ENCODE peak calls at places on chromosomes 2 and 18, in seven cellular contexts. W, P, D, B, U, E and N are unnamed samples.

GRCh38 chr2:192146069-192147006 is 48.4 kb downstream of the TMEFF2 start:
- DNase-seq in B (no peak), W (no peak), E (no peak), D (no peak), P (no peak), U (no peak), N (no peak)

GRCh38 chr2:37471104-37471503 is 126.7 kb downstream of the QPCT start:
- DNase-seq in W (no peak), D (no peak), E (no peak), B (no peak), U (no peak), P (no peak), N (no peak)

GRCh38 chr2:199985625-199986207 is 30.3 kb downstream of the MAIP1 start:
- DNase-seq in U (peak; percentile 83), E (peak; percentile 25), D (no peak), P (peak; percentile 38), B (peak; percentile 81), W (peak; percentile 44), N (peak; percentile 74)

GRCh38 chr2:8361930-8362329 is 319.9 kb upstream of the ID2 start:
- DNase-seq in U (no peak), B (no peak), D (no peak), E (no peak), W (no peak), P (no peak), N (no peak)

GRCh38 chr2:74747411-74748080 is 86.4 kb upstream of the HK2 start:
- DNase-seq in B (no peak), W (no peak), D (no peak), E (no peak), U (peak; percentile 90), P (no peak), N (no peak)

GRCh38 chr2:113225505-113226259 is 51.9 kb downstream of the PSD4 start:
- DNase-seq in B (no peak), U (no peak), D (no peak), E (no peak), P (peak; percentile 57), W (no peak), N (no peak)

GRCh38 chr18:60599267-60599666 is 226.7 kb upstream of the MC4R start:
- DNase-seq in U (no peak), P (no peak), B (no peak), W (no peak), E (no peak), D (peak; percentile 19), N (no peak)

GRCh38 chr2:28219134-28219533 is 173.5 kb upstream of the FOSL2 start:
- DNase-seq in E (no peak), U (no peak), P (no peak), W (no peak), B (no peak), D (no peak), N (no peak)

GRCh38 chr2:102460467-102460866 is 12.6 kb upstream of the SLC9A4 start:
- DNase-seq in P (no peak), E (no peak), U (no peak), D (no peak), W (no peak), B (no peak), N (no peak)

GRCh38 chr2:149059822-149060221 is 21.3 kb downstream of the LYPD6B start:
- DNase-seq in B (no peak), E (no peak), U (no peak), P (no peak), W (no peak), D (no peak), N (no peak)

GRCh38 chr2:22694300-22694699 is 690.7 kb upstream of the KLHL29 start:
- DNase-seq in W (no peak), D (no peak), B (no peak), E (no peak), U (no peak), P (no peak), N (no peak)

GRCh38 chr2:236795176-236795860 is 225.7 kb downstream of the ACKR3 start:
- DNase-seq in D (no peak), E (no peak), P (no peak), U (no peak), B (no peak), W (no peak), N (no peak)

GRCh38 chr2:197294260-197294659 is 16.3 kb downstream of the ANKRD44 start:
- DNase-seq in W (no peak), P (no peak), D (no peak), B (no peak), U (no peak), E (no peak), N (no peak)

GRCh38 chr2:36780231-36780808 is 83.8 kb downstream of the VIT start:
- DNase-seq in B (peak; percentile 38), P (peak; percentile 65), U (peak; percentile 51), D (peak; percentile 16), E (no peak), W (peak; percentile 57), N (peak; percentile 22)

GRCh38 chr2:18506883-18507519 is 53.5 kb downstream of the RDH14 start:
- DNase-seq in D (no peak), E (no peak), B (no peak), U (no peak), W (no peak), P (no peak), N (no peak)

GRCh38 chr18:79791141-79791972 is 6.4 kb upstream of the KCNG2 start:
- DNase-seq in W (no peak), B (no peak), U (peak; percentile 95), E (no peak), P (no peak), D (no peak), N (peak; percentile 38)

GRCh38 chr2:153179808-153180207 is 298.8 kb downstream of the RPRM start:
- DNase-seq in U (no peak), P (no peak), D (no peak), B (no peak), E (no peak), W (no peak), N (no peak)

GRCh38 chr2:154710078-154710477 is 11.6 kb downstream of the KCNJ3 start:
- DNase-seq in W (no peak), D (no peak), B (no peak), U (no peak), E (no peak), P (no peak), N (no peak)

GRCh38 chr2:209334188-209335017 is 89.4 kb upstream of the MAP2 start:
- DNase-seq in B (peak; percentile 60), E (no peak), P (peak; percentile 56), W (peak; percentile 24), D (no peak), U (peak; percentile 53), N (peak; percentile 11)
- TF ChIP-seq JUND in B (no peak), E (no peak), P (no peak), W (no peak), D (no peak), U (no peak), N (no peak)

GRCh38 chr18:24613887-24614286 is 153.4 kb downstream of the HRH4 start:
- DNase-seq in E (no peak), D (no peak), P (no peak), B (no peak), W (no peak), U (no peak), N (no peak)
- TF ChIP-seq JUND in E (no peak), D (no peak), P (no peak), B (no peak), W (no peak), U (no peak), N (no peak)

DNA sequence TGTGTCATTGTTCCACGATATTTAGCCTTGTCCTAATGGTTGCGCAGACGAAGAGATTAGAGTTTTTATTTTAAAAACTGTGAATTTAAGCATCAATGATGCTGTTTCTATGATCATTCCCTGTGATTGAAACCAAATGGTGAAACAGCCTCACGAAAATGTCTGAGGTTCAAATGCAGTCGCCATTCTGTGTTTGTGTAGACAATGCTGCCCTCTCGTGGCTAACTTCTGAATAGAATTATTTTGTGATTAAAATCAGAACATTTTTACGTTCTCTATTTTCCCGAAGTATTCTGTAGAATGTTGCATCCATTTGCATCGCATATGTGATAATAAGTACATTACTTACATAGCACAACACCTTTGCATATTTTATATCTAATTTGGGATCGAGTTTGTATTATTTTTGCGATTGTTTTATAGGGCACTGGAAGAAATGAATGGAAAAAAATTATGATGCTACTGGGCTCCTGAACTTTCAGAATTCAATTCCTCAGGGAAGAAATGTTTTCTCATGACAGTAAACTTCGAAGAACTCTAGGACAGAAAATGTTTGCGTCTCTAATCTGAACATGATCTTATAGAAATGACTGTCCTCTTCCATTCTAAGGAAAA is 54.8 kb upstream of the CREB1 start:
- DNase-seq in W (peak; percentile 30), E (no peak), P (peak; percentile 44), B (peak; percentile 39), D (no peak), U (peak; percentile 47), N (no peak)
- TF ChIP-seq JUND in W (no peak), E (no peak), P (no peak), B (no peak), D (no peak), U (no peak), N (no peak)

GRCh38 chr2:142741764-142742269 is 135.6 kb upstream of the KYNU start:
- DNase-seq in U (no peak), B (no peak), W (no peak), E (no peak), D (no peak), P (no peak), N (no peak)
- TF ChIP-seq JUND in U (no peak), B (no peak), W (no peak), E (no peak), D (no peak), P (no peak), N (no peak)

DNA sequence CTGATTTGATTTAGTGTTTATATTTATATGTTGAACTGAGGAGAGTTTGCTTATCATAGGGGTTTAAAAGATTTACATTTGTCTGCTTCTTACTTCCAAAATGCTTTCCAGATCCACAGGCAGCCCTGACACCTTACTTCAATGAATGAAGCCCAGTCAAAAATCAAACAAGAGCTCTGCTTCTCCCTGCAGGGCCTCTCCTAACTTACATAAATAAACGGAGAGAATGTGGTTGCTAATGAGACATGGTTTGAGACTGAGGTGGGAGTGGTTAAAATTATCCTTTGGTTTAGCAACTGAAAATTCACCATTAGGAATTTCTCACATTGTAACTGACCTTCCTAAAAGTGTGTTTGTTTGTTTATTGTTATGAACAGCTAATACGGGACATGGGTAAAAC is 612.3 kb upstream of the FANCL start:
- DNase-seq in E (no peak), P (no peak), D (no peak), U (no peak), B (no peak), W (no peak), N (no peak)
- TF ChIP-seq JUND in E (no peak), P (no peak), D (no peak), U (no peak), B (no peak), W (no peak), N (no peak)